ENCODE peak calls at places on chromosomes 12 and 14, in six cellular contexts. V is body of pancreas, X is IMR-90, C is stomach, Z is WERI-Rb-1, E is tibial artery. R is an unnamed sample.

GRCh38 chr14:68685419-68686211 is 107.3 kb downstream of the ZFP36L1 start:
- DNase-seq in E (peak; percentile 60), C (no peak), X (peak; percentile 84), Z (no peak), V (peak; percentile 72), R (peak; percentile 61)

GRCh38 chr12:28035483-28035882 is 63.0 kb upstream of the PTHLH start:
- DNase-seq in C (no peak), Z (no peak), V (no peak), X (peak; percentile 87), E (no peak), R (peak; percentile 41)

GRCh38 chr14:68695871-68696665 is 96.8 kb downstream of the ZFP36L1 start:
- DNase-seq in C (no peak), V (no peak), X (no peak), Z (no peak), E (peak; percentile 62), R (no peak)

GRCh38 chr12:27924350-27925140 is 48.0 kb downstream of the PTHLH start:
- DNase-seq in C (no peak), Z (no peak), V (no peak), E (no peak), X (peak; percentile 61), R (no peak)

GRCh38 chr14:42782744-42783143 is 1176.1 kb downstream of the LRFN5 start:
- DNase-seq in E (no peak), X (no peak), Z (no peak), C (no peak), V (no peak), R (no peak)

GRCh38 chr12:85448548-85449139 is 168.6 kb downstream of the ALX1 start:
- DNase-seq in C (no peak), Z (no peak), V (no peak), X (peak; percentile 9), E (no peak), R (peak; percentile 20)

GRCh38 chr14:29627141-29627540 is 300.5 kb downstream of the PRKD1 start:
- DNase-seq in X (peak; percentile 57), Z (no peak), C (no peak), E (no peak), V (no peak), R (no peak)

GRCh38 chr14:101071493-101071891 is 168.0 kb upstream of the RTL1 start:
- DNase-seq in E (no peak), V (peak; percentile 0), C (peak; percentile 7), X (no peak), Z (no peak), R (no peak)

GRCh38 chr14:75578099-75578785 is at the start of gene FLVCR2:
- DNase-seq in C (peak; percentile 74), E (peak; percentile 91), V (peak; percentile 83), X (peak; percentile 49), Z (peak; percentile 64), R (peak; percentile 89)

DNA sequence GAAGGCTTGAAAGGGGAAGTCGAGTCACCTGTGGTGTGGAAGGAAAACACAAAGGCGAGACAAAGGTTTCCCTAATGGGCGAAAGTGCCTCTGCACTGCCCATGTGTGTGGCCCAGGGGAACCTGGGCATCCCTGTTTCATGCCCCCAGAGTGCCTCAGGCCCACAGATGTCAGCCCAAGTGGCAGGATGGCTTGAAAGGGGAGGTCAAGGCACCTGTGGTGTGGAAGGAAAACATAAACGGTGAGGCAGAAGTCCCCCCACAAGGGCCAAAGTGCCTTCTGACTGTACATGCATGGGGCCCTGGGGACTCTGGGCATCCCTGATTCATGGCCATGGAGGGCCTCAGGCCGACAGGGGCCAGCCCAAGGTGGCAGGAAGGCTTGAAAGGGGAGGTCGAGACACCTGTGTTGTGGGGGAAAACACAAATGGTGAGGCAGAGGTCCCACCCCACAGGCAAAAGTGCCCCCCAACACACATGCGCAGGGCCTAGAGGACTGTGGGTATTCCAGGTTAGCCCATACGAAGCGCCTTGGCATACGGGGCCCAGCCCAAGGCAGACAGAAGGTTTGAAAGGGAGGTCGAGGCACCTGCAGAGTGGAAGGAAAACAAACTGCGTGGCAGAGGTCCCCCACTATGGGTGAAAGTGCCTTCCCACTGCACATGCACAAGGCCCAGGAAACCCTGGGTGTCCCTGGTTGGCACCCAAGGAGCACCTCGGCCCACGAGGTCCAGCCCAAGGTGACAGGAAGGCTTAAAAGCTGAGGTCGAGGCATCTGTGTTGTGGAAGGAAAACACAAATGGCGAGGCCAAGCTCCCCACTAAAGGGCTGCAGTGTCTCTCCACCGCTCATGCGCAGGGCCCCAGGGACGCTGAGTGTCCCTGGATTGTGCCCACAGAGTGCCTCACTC is 382.3 kb downstream of the ALG10 start:
- DNase-seq in E (peak; percentile 40), C (peak; percentile 15), X (no peak), Z (peak; percentile 1), V (peak; percentile 1), R (no peak)
- H3K9me3 ChIP-seq in E (peaks cover 77% of the 10 kb centered on the region), C (peaks cover 91% of the 10 kb centered on the region), X (peaks cover 62% of the 10 kb centered on the region), Z (peaks cover 9% of the 10 kb centered on the region), V (no peaks in the 10 kb centered on the region), R (no peaks in the 10 kb centered on the region)

DNA sequence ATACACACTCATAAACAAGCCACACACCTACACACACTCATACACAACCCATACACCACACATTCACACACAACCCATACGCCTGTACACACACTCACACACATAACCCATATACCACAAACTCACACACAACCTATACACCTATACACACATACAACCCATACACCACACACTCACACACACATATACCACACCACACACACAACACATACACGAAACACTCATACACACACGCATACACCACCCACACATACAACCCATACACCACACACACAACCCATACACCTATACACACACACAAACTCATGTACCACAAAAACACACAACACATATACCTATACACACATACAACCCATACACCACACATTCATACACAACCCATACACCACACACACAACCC is 164.3 kb downstream of the TMEM121 start:
- DNase-seq in C (no peak), E (no peak), V (no peak), Z (no peak), X (no peak), R (no peak)
- H3K9me3 ChIP-seq in C (no peaks in the 10 kb centered on the region), E (no peaks in the 10 kb centered on the region), V (no peaks in the 10 kb centered on the region), Z (peaks cover 6% of the 10 kb centered on the region), X (peaks cover 4% of the 10 kb centered on the region), R (peaks cover 2% of the 10 kb centered on the region)

DNA sequence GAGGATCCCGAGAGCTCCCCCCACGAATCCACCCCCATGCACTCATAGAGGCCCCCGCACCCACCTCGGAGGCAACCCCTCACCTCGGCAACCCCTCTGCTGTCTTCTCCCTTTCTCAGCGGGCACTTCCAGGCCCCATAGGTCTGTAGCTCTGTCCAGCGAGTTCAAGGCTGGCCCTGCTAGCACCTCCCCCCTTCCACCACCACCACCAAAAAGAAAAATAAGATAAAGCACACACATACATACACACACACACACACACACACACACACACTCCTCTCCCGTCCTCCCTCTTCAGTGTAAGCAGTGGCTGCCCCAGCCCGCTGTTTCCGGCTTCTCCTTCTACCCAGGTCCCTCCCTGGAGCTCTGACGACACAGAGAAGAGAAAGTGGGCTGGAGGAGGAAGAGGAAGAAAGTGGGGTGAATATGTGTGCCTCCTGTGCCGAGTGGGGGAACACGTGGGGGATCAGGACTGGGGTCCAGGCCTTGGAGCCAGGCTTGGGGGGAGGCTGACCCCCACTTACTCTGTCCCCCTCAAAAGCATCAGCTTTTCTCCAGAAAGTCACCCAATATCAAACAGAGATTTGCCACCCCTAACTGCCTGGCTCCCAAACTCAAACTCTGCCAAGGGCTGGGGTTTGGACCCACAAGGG is at the start of gene STAT6:
- DNase-seq in Z (peak; percentile 36), X (peak; percentile 87), E (peak; percentile 94), C (peak; percentile 87), V (peak; percentile 92), R (peak; percentile 80)
- H3K9me3 ChIP-seq in Z (no peaks in the 10 kb centered on the region), X (no peaks in the 10 kb centered on the region), E (no peaks in the 10 kb centered on the region), C (no peaks in the 10 kb centered on the region), V (no peaks in the 10 kb centered on the region), R (no peaks in the 10 kb centered on the region)

DNA sequence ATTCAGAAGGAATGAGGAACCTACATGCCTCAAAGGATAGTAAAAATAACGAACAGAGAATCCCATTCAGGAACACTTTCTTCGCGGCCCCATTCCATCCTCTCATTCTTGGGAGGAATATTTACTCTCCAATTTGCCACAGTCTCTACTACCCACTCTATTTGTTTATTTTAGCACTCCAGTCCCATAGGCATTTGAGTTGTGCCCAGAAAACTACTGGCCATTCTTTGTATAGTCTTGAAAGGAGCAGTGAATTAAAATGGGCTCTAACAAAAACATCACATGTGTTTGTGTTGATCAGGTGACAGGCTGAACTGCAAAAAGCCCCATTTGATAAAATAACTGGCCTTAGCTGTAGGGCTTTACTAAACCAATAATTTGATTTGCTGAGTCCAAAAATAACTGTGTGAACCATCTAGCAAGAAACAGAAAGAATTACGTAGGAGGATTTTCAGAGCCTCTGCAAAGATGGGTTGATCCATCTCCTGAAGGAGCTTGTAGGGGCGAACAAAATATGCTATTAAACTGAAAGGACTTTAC is 142.2 kb upstream of the CPNE8 start:
- DNase-seq in E (no peak), Z (no peak), C (no peak), X (no peak), V (no peak), R (no peak)
- H3K9me3 ChIP-seq in E (no peaks in the 10 kb centered on the region), Z (no peaks in the 10 kb centered on the region), C (no peaks in the 10 kb centered on the region), X (peaks cover 8% of the 10 kb centered on the region), V (no peaks in the 10 kb centered on the region), R (no peaks in the 10 kb centered on the region)

GRCh38 chr12:83472350-83472749 is 785.6 kb downstream of the TMTC2 start:
- DNase-seq in X (no peak), Z (no peak), C (no peak), E (no peak), V (no peak), R (peak; percentile 81)
- H3K9me3 ChIP-seq in X (no peaks in the 10 kb centered on the region), Z (no peaks in the 10 kb centered on the region), C (no peaks in the 10 kb centered on the region), E (no peaks in the 10 kb centered on the region), V (no peaks in the 10 kb centered on the region), R (no peaks in the 10 kb centered on the region)

R was measured in cardiac muscle cell.